ENCODE peak calls at places on chromosomes 13 and 19, in five cellular contexts. Y is mammary epithelial cell, P is fibroblast of mammary gland, B is A549, L is glutamatergic neuron. W is an unnamed sample.

GRCh38 chr13:97174638-97175037 is 47.5 kb upstream of the MBNL2 start:
- DNase-seq in Y (peak; percentile 14), P (no peak), B (no peak), L (no peak), W (no peak)

GRCh38 chr13:69601661-69602060 is 506.0 kb upstream of the ATXN8OS start:
- DNase-seq in Y (no peak), P (no peak), B (no peak), L (no peak), W (no peak)

GRCh38 chr19:42547927-42548326 is 19.6 kb upstream of the CEACAM1 start:
- DNase-seq in Y (no peak), P (no peak), B (no peak), L (no peak), W (no peak)

GRCh38 chr13:75910591-75910990 is 274.5 kb downstream of the LMO7 start:
- DNase-seq in Y (no peak), P (peak; percentile 13), B (no peak), L (no peak), W (peak; percentile 61)

GRCh38 chr19:10227215-10227971 is 3.7 kb downstream of the S1PR2 start:
- DNase-seq in Y (no peak), P (peak; percentile 61), B (no peak), L (no peak), W (peak; percentile 75)

GRCh38 chr13:75372517-75372916 is 109.5 kb downstream of the TBC1D4 start:
- DNase-seq in Y (no peak), P (peak; percentile 69), B (peak; percentile 41), L (no peak), W (peak; percentile 69)

GRCh38 chr19:15671237-15671636 is 1.6 kb upstream of the CYP4F12 start:
- DNase-seq in Y (no peak), P (no peak), B (no peak), L (no peak), W (no peak)

GRCh38 chr13:46951516-46951915 is 54.7 kb upstream of the HTR2A start:
- DNase-seq in Y (peak; percentile 95), P (peak; percentile 56), B (no peak), L (no peak), W (no peak)

GRCh38 chr19:47839913-47840312 is 18.2 kb downstream of the CRX start:
- DNase-seq in Y (no peak), P (no peak), B (no peak), L (no peak), W (no peak)

GRCh38 chr13:58949646-58950045 is 1214.1 kb downstream of the DIAPH3 start:
- DNase-seq in Y (no peak), P (no peak), B (no peak), L (peak; percentile 13), W (no peak)

GRCh38 chr19:3670796-3671679 is 29.2 kb downstream of the PIP5K1C start:
- DNase-seq in Y (no peak), P (peak; percentile 80), B (no peak), L (no peak), W (peak; percentile 89)

GRCh38 chr19:3670258-3670795 is 29.9 kb downstream of the PIP5K1C start:
- DNase-seq in Y (no peak), P (peak; percentile 95), B (peak; percentile 77), L (no peak), W (peak; percentile 97)

GRCh38 chr19:3672993-3673392 is 27.3 kb downstream of the PIP5K1C start:
- DNase-seq in Y (no peak), P (no peak), B (no peak), L (no peak), W (no peak)

GRCh38 chr19:3672575-3672948 is 27.7 kb downstream of the PIP5K1C start:
- DNase-seq in Y (no peak), P (no peak), B (no peak), L (no peak), W (no peak)

GRCh38 chr19:3671680-3672574 is 28.3 kb downstream of the PIP5K1C start:
- DNase-seq in Y (no peak), P (peak; percentile 53), B (no peak), L (no peak), W (peak; percentile 67)
- TF ChIP-seq CTCF in Y (no peak), P (no peak), B (no peak), L (no peak), W (no peak)

GRCh38 chr13:95643471-95643813 is 1.1 kb downstream of the DZIP1 start:
- DNase-seq in Y (peak; percentile 57), P (peak; percentile 54), B (peak; percentile 23), L (no peak), W (no peak)

GRCh38 chr13:95641961-95642621 is 2.4 kb downstream of the DZIP1 start:
- DNase-seq in Y (peak; percentile 46), P (peak; percentile 40), B (no peak), L (peak; percentile 75), W (peak; percentile 41)

GRCh38 chr13:95644611-95645052 is at the start of gene DZIP1:
- DNase-seq in Y (peak; percentile 77), P (peak; percentile 83), B (peak; percentile 83), L (peak; percentile 87), W (peak; percentile 87)

GRCh38 chr13:95643814-95644598 is 500 bp downstream of the DZIP1 start:
- DNase-seq in Y (peak; percentile 62), P (peak; percentile 31), B (peak; percentile 48), L (peak; percentile 73), W (peak; percentile 77)

GRCh38 chr13:95643009-95643408 is 1.5 kb downstream of the DZIP1 start:
- DNase-seq in Y (no peak), P (no peak), B (no peak), L (peak; percentile 24), W (peak; percentile 11)
- TF ChIP-seq CTCF in Y (no peak), P (no peak), B (no peak), L (no peak), W (no peak)

DNA sequence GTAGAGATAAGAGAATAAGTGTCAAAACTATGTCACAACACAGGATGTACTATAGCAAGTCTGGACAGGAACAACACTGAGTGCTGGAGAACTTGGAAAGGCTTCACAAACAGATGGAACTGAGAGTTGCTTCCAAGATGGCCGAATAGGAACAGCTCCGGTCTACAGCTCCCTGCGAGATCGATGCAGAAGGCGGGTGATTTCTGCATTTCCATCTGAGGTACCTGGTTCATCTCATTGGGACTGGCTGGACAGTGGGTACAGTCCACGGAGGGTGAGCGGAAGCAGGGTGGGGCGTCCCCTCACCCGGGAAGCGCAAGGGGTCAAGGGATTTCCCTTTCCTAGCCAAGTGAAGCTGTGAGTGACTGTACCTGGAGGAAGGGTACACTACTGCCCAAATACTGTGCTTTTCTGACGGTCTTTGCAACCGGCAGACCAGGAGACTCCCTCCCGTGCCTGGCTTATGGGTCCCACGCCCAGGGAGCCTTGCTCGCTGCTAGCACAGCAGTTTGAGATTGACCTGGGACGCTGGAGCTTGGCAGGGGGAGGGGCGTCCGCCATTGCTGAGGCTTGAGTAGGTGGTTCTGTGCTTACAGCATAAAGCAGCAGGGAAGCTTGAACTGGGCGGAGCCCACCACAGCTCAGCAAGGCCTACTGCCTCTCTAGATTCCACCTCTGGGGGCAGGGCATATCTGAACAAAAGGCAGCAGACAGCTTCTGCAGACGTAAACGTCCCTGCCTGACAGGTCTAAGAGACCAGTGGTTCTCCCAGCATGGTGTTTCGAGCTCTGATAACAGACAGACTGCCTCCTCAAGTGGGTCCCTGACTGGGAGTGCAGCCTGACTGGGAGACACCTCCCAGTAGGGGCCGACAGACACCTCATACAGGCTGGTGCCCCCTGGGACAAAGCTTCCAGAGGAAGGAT is 46.0 kb downstream of the USP12 start:
- DNase-seq in Y (peak; percentile 35), P (no peak), B (no peak), L (no peak), W (no peak)
- TF ChIP-seq CTCF in Y (no peak), P (no peak), B (no peak), L (no peak), W (no peak)

DNA sequence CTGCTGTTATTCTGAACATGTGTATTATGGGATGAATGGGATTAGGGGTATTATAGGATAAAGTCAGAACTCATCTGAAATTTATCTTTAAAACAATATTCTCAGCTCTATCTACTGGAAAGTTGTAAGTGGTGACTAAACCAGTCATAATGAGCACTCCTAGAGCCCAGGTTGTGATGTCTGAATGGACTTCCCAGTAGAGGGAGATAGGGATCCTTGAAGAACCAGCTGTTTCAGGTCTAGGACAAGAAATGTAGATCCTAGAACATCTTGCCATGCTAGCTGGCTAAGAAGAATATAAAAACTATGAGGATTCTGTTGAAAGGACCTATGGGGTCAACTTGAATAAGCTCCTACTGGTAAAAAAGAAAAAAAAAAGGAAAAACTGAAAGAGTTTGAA is 310.8 kb downstream of the SLC7A1 start:
- DNase-seq in Y (no peak), P (peak; percentile 1), B (no peak), L (no peak), W (no peak)
- TF ChIP-seq CTCF in Y (no peak), P (no peak), B (no peak), L (no peak), W (peak; percentile 8)

DNA sequence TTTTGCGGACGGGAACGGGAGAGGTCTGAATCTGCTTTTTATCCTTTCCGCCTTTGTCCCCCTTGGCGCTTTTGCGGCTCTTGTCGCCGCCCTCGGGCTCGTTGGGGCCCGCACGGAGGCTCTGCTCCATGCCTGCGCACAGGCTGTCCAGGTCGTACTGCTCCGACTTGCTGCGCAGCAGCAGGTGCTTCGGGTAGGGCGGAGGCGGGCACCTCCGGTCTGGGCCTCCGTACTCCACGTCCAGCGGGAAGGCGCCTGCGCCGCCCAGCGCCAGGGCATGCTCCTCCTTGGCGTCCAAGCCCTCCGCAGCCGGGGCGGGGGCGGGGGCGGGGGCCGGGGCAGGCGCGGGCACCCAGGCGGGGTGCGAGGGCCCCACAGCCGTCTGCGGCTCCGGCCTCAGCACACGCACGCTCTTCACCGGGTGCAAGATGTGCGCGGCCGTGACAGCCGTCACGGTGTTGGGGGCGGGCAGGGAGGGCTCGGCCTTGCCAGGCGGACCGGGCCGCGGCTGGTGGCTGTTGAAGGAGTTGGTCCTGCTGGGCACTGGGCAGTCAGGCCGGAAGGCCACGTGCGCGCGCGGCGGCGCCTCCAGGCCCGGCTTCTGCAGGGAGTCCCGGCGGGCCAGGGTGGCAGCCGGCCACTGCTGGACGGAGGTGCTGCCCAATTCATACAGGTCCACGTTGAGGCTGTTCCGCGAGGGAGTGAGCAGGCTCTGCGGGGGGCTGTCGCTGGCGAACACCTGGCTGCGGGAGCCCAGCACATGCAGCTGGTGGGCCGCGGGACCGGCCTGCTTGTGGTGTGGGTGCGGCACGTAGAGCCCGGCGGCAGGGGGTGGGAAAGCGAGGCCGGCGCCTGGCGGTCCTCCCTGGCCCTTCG is 73.1 kb downstream of the LATS2 start:
- DNase-seq in Y (no peak), P (no peak), B (no peak), L (no peak), W (no peak)
- TF ChIP-seq CTCF in Y (no peak), P (no peak), B (no peak), L (no peak), W (no peak)

GRCh38 chr19:1383311-1384084 is at the start of gene NDUFS7:
- DNase-seq in Y (peak; percentile 88), P (peak; percentile 91), B (peak; percentile 93), L (peak; percentile 90), W (peak; percentile 91)
- TF ChIP-seq CTCF in Y (no peak), P (peak; percentile 11), B (peak; percentile 12), L (no peak), W (no peak)

DNA sequence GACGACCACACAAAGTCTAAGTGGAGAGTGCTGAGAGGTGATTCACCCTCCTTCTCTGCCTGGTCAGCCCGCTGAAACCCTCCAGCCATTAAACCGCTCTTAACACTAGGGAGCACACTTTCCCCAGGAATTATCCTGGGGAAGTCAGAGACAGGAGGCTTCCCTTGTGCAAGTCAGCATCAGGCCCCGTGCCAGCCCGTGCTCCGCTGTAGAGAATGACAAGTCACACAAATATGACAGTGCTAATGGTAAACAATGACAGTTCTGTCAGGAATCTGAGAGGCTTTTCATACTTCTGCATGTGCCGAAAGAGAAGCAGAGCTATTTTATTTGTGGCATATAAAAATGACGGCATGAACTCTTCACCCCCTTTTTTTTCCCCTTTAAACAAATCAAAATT is 816.9 kb upstream of the SLC10A2 start:
- DNase-seq in Y (peak; percentile 89), P (peak; percentile 87), B (peak; percentile 79), L (peak; percentile 72), W (peak; percentile 93)
- TF ChIP-seq CTCF in Y (peak; percentile 67), P (peak; percentile 53), B (peak; percentile 46), L (peak; percentile 37), W (peak; percentile 55)

GRCh38 chr13:105937451-105937850 is 598.0 kb downstream of the EFNB2 start:
- DNase-seq in Y (no peak), P (no peak), B (no peak), L (peak; percentile 61), W (peak; percentile 84)
- TF ChIP-seq CTCF in Y (no peak), P (no peak), B (no peak), L (no peak), W (no peak)